ENCODE peak calls at places on chromosomes 3 and 15, in nine cellular contexts. One of them, this sample, is unnamed.

GRCh38 chr3:113628316-113628715 is 68.1 kb downstream of the USF3 start:
- DNase-seq in AG09309: no peak
- DNase-seq in aorta: no peak
- DNase-seq in stimulated activated CD8-positive, alpha-beta memory T cell treated with anti-CD3 and anti-CD28 coated beads, Interleukin-12 subunit alpha, Interleukin-12 subunit beta, amount 100 ng/mL, for 4 hours: no peak
- DNase-seq in stomach: no peak
- DNase-seq in activated naive CD4-positive, alpha-beta T cell treated with anti-CD3 and anti-CD28 coated beads for 36 hours: no peak
- DNase-seq in activated CD8-positive, alpha-beta memory T cell treated with anti-CD3 and anti-CD28 coated beads for 24 hours: no peak
- DNase-seq in kidney tubule cell: no peak
- DNase-seq in D721Med: no peak
- DNase-seq in this sample: no peak

GRCh38 chr15:63601026-63601726 is 4.0 kb downstream of the FBXL22 start:
- DNase-seq in stomach: no peak
- DNase-seq in aorta: peak
- DNase-seq in stimulated activated CD8-positive, alpha-beta memory T cell treated with anti-CD3 and anti-CD28 coated beads, Interleukin-12 subunit alpha, Interleukin-12 subunit beta, amount 100 ng/mL, for 4 hours: no peak
- DNase-seq in AG09309: no peak
- DNase-seq in activated naive CD4-positive, alpha-beta T cell treated with anti-CD3 and anti-CD28 coated beads for 36 hours: peak
- DNase-seq in kidney tubule cell: peak
- DNase-seq in activated CD8-positive, alpha-beta memory T cell treated with anti-CD3 and anti-CD28 coated beads for 24 hours: peak
- DNase-seq in D721Med: no peak
- DNase-seq in this sample: no peak

GRCh38 chr3:88235102-88235501 is 85.3 kb downstream of the C3orf38 start:
- DNase-seq in activated CD8-positive, alpha-beta memory T cell treated with anti-CD3 and anti-CD28 coated beads for 24 hours: no peak
- DNase-seq in AG09309: no peak
- DNase-seq in aorta: no peak
- DNase-seq in activated naive CD4-positive, alpha-beta T cell treated with anti-CD3 and anti-CD28 coated beads for 36 hours: no peak
- DNase-seq in kidney tubule cell: peak
- DNase-seq in stimulated activated CD8-positive, alpha-beta memory T cell treated with anti-CD3 and anti-CD28 coated beads, Interleukin-12 subunit alpha, Interleukin-12 subunit beta, amount 100 ng/mL, for 4 hours: no peak
- DNase-seq in stomach: no peak
- DNase-seq in D721Med: no peak
- DNase-seq in this sample: no peak

GRCh38 chr3:74602471-74602870 is 12.0 kb downstream of the CNTN3 start:
- DNase-seq in activated CD8-positive, alpha-beta memory T cell treated with anti-CD3 and anti-CD28 coated beads for 24 hours: no peak
- DNase-seq in aorta: no peak
- DNase-seq in D721Med: no peak
- DNase-seq in kidney tubule cell: no peak
- DNase-seq in stimulated activated CD8-positive, alpha-beta memory T cell treated with anti-CD3 and anti-CD28 coated beads, Interleukin-12 subunit alpha, Interleukin-12 subunit beta, amount 100 ng/mL, for 4 hours: no peak
- DNase-seq in activated naive CD4-positive, alpha-beta T cell treated with anti-CD3 and anti-CD28 coated beads for 36 hours: no peak
- DNase-seq in AG09309: no peak
- DNase-seq in stomach: no peak
- DNase-seq in this sample: no peak

GRCh38 chr3:39146611-39147373 is 6.6 kb downstream of the CSRNP1 start:
- DNase-seq in kidney tubule cell: peak
- DNase-seq in activated CD8-positive, alpha-beta memory T cell treated with anti-CD3 and anti-CD28 coated beads for 24 hours: peak
- DNase-seq in aorta: peak
- DNase-seq in D721Med: no peak
- DNase-seq in stimulated activated CD8-positive, alpha-beta memory T cell treated with anti-CD3 and anti-CD28 coated beads, Interleukin-12 subunit alpha, Interleukin-12 subunit beta, amount 100 ng/mL, for 4 hours: peak
- DNase-seq in stomach: peak
- DNase-seq in AG09309: peak
- DNase-seq in activated naive CD4-positive, alpha-beta T cell treated with anti-CD3 and anti-CD28 coated beads for 36 hours: peak
- DNase-seq in this sample: peak

GRCh38 chr3:8445861-8446260 is 55.8 kb upstream of the LMCD1 start:
- DNase-seq in stomach: no peak
- DNase-seq in aorta: no peak
- DNase-seq in kidney tubule cell: peak
- DNase-seq in stimulated activated CD8-positive, alpha-beta memory T cell treated with anti-CD3 and anti-CD28 coated beads, Interleukin-12 subunit alpha, Interleukin-12 subunit beta, amount 100 ng/mL, for 4 hours: no peak
- DNase-seq in activated CD8-positive, alpha-beta memory T cell treated with anti-CD3 and anti-CD28 coated beads for 24 hours: no peak
- DNase-seq in activated naive CD4-positive, alpha-beta T cell treated with anti-CD3 and anti-CD28 coated beads for 36 hours: no peak
- DNase-seq in D721Med: no peak
- DNase-seq in AG09309: peak
- DNase-seq in this sample: peak

GRCh38 chr3:190860531-190860930 is 2.0 kb downstream of the GMNC start:
- DNase-seq in stimulated activated CD8-positive, alpha-beta memory T cell treated with anti-CD3 and anti-CD28 coated beads, Interleukin-12 subunit alpha, Interleukin-12 subunit beta, amount 100 ng/mL, for 4 hours: no peak
- DNase-seq in kidney tubule cell: no peak
- DNase-seq in stomach: no peak
- DNase-seq in activated CD8-positive, alpha-beta memory T cell treated with anti-CD3 and anti-CD28 coated beads for 24 hours: no peak
- DNase-seq in AG09309: no peak
- DNase-seq in D721Med: no peak
- DNase-seq in activated naive CD4-positive, alpha-beta T cell treated with anti-CD3 and anti-CD28 coated beads for 36 hours: no peak
- DNase-seq in aorta: no peak
- DNase-seq in this sample: no peak

GRCh38 chr15:61243984-61244593 is 15.0 kb upstream of the RORA start:
- DNase-seq in stimulated activated CD8-positive, alpha-beta memory T cell treated with anti-CD3 and anti-CD28 coated beads, Interleukin-12 subunit alpha, Interleukin-12 subunit beta, amount 100 ng/mL, for 4 hours: no peak
- DNase-seq in AG09309: no peak
- DNase-seq in aorta: no peak
- DNase-seq in activated CD8-positive, alpha-beta memory T cell treated with anti-CD3 and anti-CD28 coated beads for 24 hours: no peak
- DNase-seq in D721Med: no peak
- DNase-seq in kidney tubule cell: peak
- DNase-seq in activated naive CD4-positive, alpha-beta T cell treated with anti-CD3 and anti-CD28 coated beads for 36 hours: no peak
- DNase-seq in stomach: no peak
- DNase-seq in this sample: no peak

GRCh38 chr15:32743411-32744145 is 25.8 kb downstream of the GREM1 start:
- DNase-seq in activated naive CD4-positive, alpha-beta T cell treated with anti-CD3 and anti-CD28 coated beads for 36 hours: no peak
- DNase-seq in activated CD8-positive, alpha-beta memory T cell treated with anti-CD3 and anti-CD28 coated beads for 24 hours: no peak
- DNase-seq in aorta: no peak
- DNase-seq in stomach: no peak
- DNase-seq in stimulated activated CD8-positive, alpha-beta memory T cell treated with anti-CD3 and anti-CD28 coated beads, Interleukin-12 subunit alpha, Interleukin-12 subunit beta, amount 100 ng/mL, for 4 hours: no peak
- DNase-seq in AG09309: no peak
- DNase-seq in D721Med: no peak
- DNase-seq in kidney tubule cell: peak
- DNase-seq in this sample: no peak

GRCh38 chr15:41493205-41493901 is at the start of gene ITPKA:
- DNase-seq in activated CD8-positive, alpha-beta memory T cell treated with anti-CD3 and anti-CD28 coated beads for 24 hours: peak
- DNase-seq in D721Med: peak
- DNase-seq in stimulated activated CD8-positive, alpha-beta memory T cell treated with anti-CD3 and anti-CD28 coated beads, Interleukin-12 subunit alpha, Interleukin-12 subunit beta, amount 100 ng/mL, for 4 hours: peak
- DNase-seq in stomach: peak
- DNase-seq in activated naive CD4-positive, alpha-beta T cell treated with anti-CD3 and anti-CD28 coated beads for 36 hours: peak
- DNase-seq in AG09309: no peak
- DNase-seq in aorta: peak
- DNase-seq in kidney tubule cell: peak
- DNase-seq in this sample: peak

GRCh38 chr3:43893721-43894120 is 203.0 kb downstream of the ABHD5 start:
- DNase-seq in activated CD8-positive, alpha-beta memory T cell treated with anti-CD3 and anti-CD28 coated beads for 24 hours: no peak
- DNase-seq in stomach: no peak
- DNase-seq in AG09309: no peak
- DNase-seq in D721Med: no peak
- DNase-seq in kidney tubule cell: no peak
- DNase-seq in aorta: no peak
- DNase-seq in activated naive CD4-positive, alpha-beta T cell treated with anti-CD3 and anti-CD28 coated beads for 36 hours: peak
- DNase-seq in stimulated activated CD8-positive, alpha-beta memory T cell treated with anti-CD3 and anti-CD28 coated beads, Interleukin-12 subunit alpha, Interleukin-12 subunit beta, amount 100 ng/mL, for 4 hours: no peak
- DNase-seq in this sample: no peak

GRCh38 chr3:146187334-146187950 is 26.5 kb upstream of the PLOD2 start:
- DNase-seq in aorta: no peak
- DNase-seq in activated CD8-positive, alpha-beta memory T cell treated with anti-CD3 and anti-CD28 coated beads for 24 hours: no peak
- DNase-seq in stimulated activated CD8-positive, alpha-beta memory T cell treated with anti-CD3 and anti-CD28 coated beads, Interleukin-12 subunit alpha, Interleukin-12 subunit beta, amount 100 ng/mL, for 4 hours: no peak
- DNase-seq in activated naive CD4-positive, alpha-beta T cell treated with anti-CD3 and anti-CD28 coated beads for 36 hours: peak
- DNase-seq in stomach: no peak
- DNase-seq in AG09309: no peak
- DNase-seq in D721Med: no peak
- DNase-seq in kidney tubule cell: peak
- DNase-seq in this sample: no peak

GRCh38 chr3:174441588-174442316 is 417.4 kb upstream of the NAALADL2 start:
- DNase-seq in activated naive CD4-positive, alpha-beta T cell treated with anti-CD3 and anti-CD28 coated beads for 36 hours: no peak
- DNase-seq in aorta: no peak
- DNase-seq in kidney tubule cell: peak
- DNase-seq in stimulated activated CD8-positive, alpha-beta memory T cell treated with anti-CD3 and anti-CD28 coated beads, Interleukin-12 subunit alpha, Interleukin-12 subunit beta, amount 100 ng/mL, for 4 hours: no peak
- DNase-seq in D721Med: no peak
- DNase-seq in stomach: no peak
- DNase-seq in AG09309: peak
- DNase-seq in activated CD8-positive, alpha-beta memory T cell treated with anti-CD3 and anti-CD28 coated beads for 24 hours: no peak
- DNase-seq in this sample: no peak